ENCODE peak calls at places on chromosomes 12 and 14, in six cellular contexts. One of them, this sample, is unnamed.

GRCh38 chr14:54667764-54668163 is 100.8 kb downstream of the SAMD4A start:
- DNase-seq in stomach: no peak
- DNase-seq in neuronal stem cell: no peak
- DNase-seq in lung: no peak
- DNase-seq in fibroblast of mammary gland: no peak
- DNase-seq in cardiac fibroblast: no peak
- DNase-seq in this sample: no peak

GRCh38 chr14:28576523-28576922 is 190.1 kb upstream of the FOXG1 start:
- DNase-seq in neuronal stem cell: no peak
- DNase-seq in cardiac fibroblast: no peak
- DNase-seq in fibroblast of mammary gland: no peak
- DNase-seq in stomach: no peak
- DNase-seq in lung: no peak
- DNase-seq in this sample: no peak

GRCh38 chr12:22978962-22979361 is 354.0 kb downstream of the ETNK1 start:
- DNase-seq in fibroblast of mammary gland: peak; percentile 98
- DNase-seq in stomach: no peak
- DNase-seq in lung: no peak
- DNase-seq in cardiac fibroblast: peak; percentile 96
- DNase-seq in neuronal stem cell: no peak
- DNase-seq in this sample: peak; percentile 97

GRCh38 chr14:105060751-105061427 is 4.3 kb downstream of the GPR132 start:
- DNase-seq in lung: no peak
- DNase-seq in stomach: peak; percentile 38
- DNase-seq in cardiac fibroblast: no peak
- DNase-seq in neuronal stem cell: no peak
- DNase-seq in fibroblast of mammary gland: no peak
- DNase-seq in this sample: no peak

GRCh38 chr12:70543444-70543843 is 93.8 kb downstream of the PTPRB start:
- DNase-seq in stomach: no peak
- DNase-seq in fibroblast of mammary gland: peak; percentile 97
- DNase-seq in cardiac fibroblast: peak; percentile 98
- DNase-seq in lung: no peak
- DNase-seq in neuronal stem cell: no peak
- DNase-seq in this sample: peak; percentile 70

GRCh38 chr14:94538070-94538740 is 23.0 kb upstream of the SERPINA4 start:
- DNase-seq in fibroblast of mammary gland: no peak
- DNase-seq in stomach: no peak
- DNase-seq in neuronal stem cell: no peak
- DNase-seq in lung: no peak
- DNase-seq in cardiac fibroblast: no peak
- DNase-seq in this sample: no peak

GRCh38 chr14:22471545-22472121 is 117.4 kb downstream of the DAD1 start:
- DNase-seq in stomach: peak; percentile 69
- DNase-seq in fibroblast of mammary gland: peak; percentile 37
- DNase-seq in cardiac fibroblast: peak; percentile 36
- DNase-seq in neuronal stem cell: peak; percentile 32
- DNase-seq in lung: peak; percentile 51
- DNase-seq in this sample: peak; percentile 19

GRCh38 chr14:32224731-32225377 is 21.8 kb upstream of the RNU6-8 start:
- DNase-seq in lung: no peak
- DNase-seq in cardiac fibroblast: peak; percentile 59
- DNase-seq in fibroblast of mammary gland: peak; percentile 87
- DNase-seq in neuronal stem cell: no peak
- DNase-seq in stomach: no peak
- DNase-seq in this sample: peak; percentile 17

GRCh38 chr12:95805864-95806669 is 15.5 kb upstream of the NTN4 start:
- DNase-seq in cardiac fibroblast: peak; percentile 99
- DNase-seq in lung: no peak
- DNase-seq in neuronal stem cell: no peak
- DNase-seq in fibroblast of mammary gland: peak; percentile 100
- DNase-seq in stomach: no peak
- DNase-seq in this sample: peak; percentile 81

GRCh38 chr14:21408152-21408551 is 24.3 kb upstream of the SUPT16H start:
- DNase-seq in lung: no peak
- DNase-seq in neuronal stem cell: no peak
- DNase-seq in fibroblast of mammary gland: peak; percentile 82
- DNase-seq in stomach: no peak
- DNase-seq in cardiac fibroblast: peak; percentile 92
- DNase-seq in this sample: no peak

GRCh38 chr14:105925615-105926414 is 399.4 kb downstream of the TMEM121 start:
- DNase-seq in neuronal stem cell: no peak
- DNase-seq in fibroblast of mammary gland: no peak
- DNase-seq in lung: no peak
- DNase-seq in stomach: no peak
- DNase-seq in cardiac fibroblast: no peak
- DNase-seq in this sample: no peak

GRCh38 chr14:95265106-95266094 is 54.3 kb downstream of the CLMN start:
- DNase-seq in stomach: peak; percentile 63
- DNase-seq in cardiac fibroblast: peak; percentile 99
- DNase-seq in fibroblast of mammary gland: peak; percentile 99
- DNase-seq in lung: peak; percentile 68
- DNase-seq in neuronal stem cell: no peak
- DNase-seq in this sample: peak; percentile 79

GRCh38 chr12:11727133-11727664 is 77.7 kb downstream of the ETV6 start:
- DNase-seq in stomach: no peak
- DNase-seq in lung: no peak
- DNase-seq in cardiac fibroblast: no peak
- DNase-seq in fibroblast of mammary gland: no peak
- DNase-seq in neuronal stem cell: no peak
- DNase-seq in this sample: no peak

GRCh38 chr12:80837342-80837978 is 100.3 kb downstream of the LIN7A start:
- DNase-seq in neuronal stem cell: peak; percentile 51
- DNase-seq in lung: no peak
- DNase-seq in stomach: no peak
- DNase-seq in cardiac fibroblast: peak; percentile 83
- DNase-seq in fibroblast of mammary gland: peak; percentile 78
- DNase-seq in this sample: peak; percentile 31

GRCh38 chr12:109677323-109677722 is 36.3 kb upstream of the FAM222A start:
- DNase-seq in fibroblast of mammary gland: no peak
- DNase-seq in cardiac fibroblast: no peak
- DNase-seq in lung: no peak
- DNase-seq in neuronal stem cell: peak; percentile 92
- DNase-seq in stomach: no peak
- DNase-seq in this sample: no peak

GRCh38 chr12:65607271-65607880 is 216.9 kb upstream of the HMGA2 start:
- DNase-seq in cardiac fibroblast: no peak
- DNase-seq in neuronal stem cell: no peak
- DNase-seq in stomach: peak; percentile 60
- DNase-seq in fibroblast of mammary gland: peak; percentile 46
- DNase-seq in lung: no peak
- DNase-seq in this sample: no peak

GRCh38 chr14:35303149-35303548 is 11.0 kb downstream of the PSMA6 start:
- DNase-seq in neuronal stem cell: no peak
- DNase-seq in cardiac fibroblast: no peak
- DNase-seq in lung: no peak
- DNase-seq in stomach: no peak
- DNase-seq in fibroblast of mammary gland: no peak
- DNase-seq in this sample: no peak
- H3K4me3 ChIP-seq in neuronal stem cell: no peak overlapping the region
- H3K4me3 ChIP-seq in cardiac fibroblast: no peak overlapping the region
- H3K4me3 ChIP-seq in lung: no peak overlapping the region
- H3K4me3 ChIP-seq in stomach: no peak overlapping the region
- H3K4me3 ChIP-seq in fibroblast of mammary gland: no peak overlapping the region
- H3K4me3 ChIP-seq in this sample: no peak overlapping the region

DNA sequence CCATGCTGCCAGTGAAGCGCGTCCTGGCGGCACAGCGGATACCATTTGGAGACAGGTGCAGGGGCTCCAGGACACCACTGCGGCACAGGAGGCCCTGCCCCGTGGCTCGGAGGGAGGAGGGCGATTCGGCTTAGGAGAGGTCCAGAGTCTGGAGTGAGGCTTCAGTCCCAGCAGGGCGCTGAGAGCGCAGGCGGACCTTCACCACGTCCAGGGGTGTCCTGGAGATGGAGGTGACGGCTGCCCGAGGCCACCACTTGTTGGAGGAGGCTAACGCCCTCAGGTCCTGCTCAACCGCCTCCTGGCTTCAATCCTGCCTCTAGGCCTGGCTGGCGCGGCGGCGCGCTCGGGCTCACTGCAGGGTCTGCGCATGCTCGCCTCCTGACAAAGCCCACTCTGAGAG is 45.7 kb downstream of the EIF2S3B start:
- DNase-seq in stomach: no peak
- DNase-seq in neuronal stem cell: no peak
- DNase-seq in fibroblast of mammary gland: no peak
- DNase-seq in lung: no peak
- DNase-seq in cardiac fibroblast: no peak
- DNase-seq in this sample: no peak
- H3K4me3 ChIP-seq in stomach: no peak overlapping the region
- H3K4me3 ChIP-seq in neuronal stem cell: no peak overlapping the region
- H3K4me3 ChIP-seq in fibroblast of mammary gland: no peak overlapping the region
- H3K4me3 ChIP-seq in lung: no peak overlapping the region
- H3K4me3 ChIP-seq in cardiac fibroblast: no peak overlapping the region
- H3K4me3 ChIP-seq in this sample: no peak overlapping the region

DNA sequence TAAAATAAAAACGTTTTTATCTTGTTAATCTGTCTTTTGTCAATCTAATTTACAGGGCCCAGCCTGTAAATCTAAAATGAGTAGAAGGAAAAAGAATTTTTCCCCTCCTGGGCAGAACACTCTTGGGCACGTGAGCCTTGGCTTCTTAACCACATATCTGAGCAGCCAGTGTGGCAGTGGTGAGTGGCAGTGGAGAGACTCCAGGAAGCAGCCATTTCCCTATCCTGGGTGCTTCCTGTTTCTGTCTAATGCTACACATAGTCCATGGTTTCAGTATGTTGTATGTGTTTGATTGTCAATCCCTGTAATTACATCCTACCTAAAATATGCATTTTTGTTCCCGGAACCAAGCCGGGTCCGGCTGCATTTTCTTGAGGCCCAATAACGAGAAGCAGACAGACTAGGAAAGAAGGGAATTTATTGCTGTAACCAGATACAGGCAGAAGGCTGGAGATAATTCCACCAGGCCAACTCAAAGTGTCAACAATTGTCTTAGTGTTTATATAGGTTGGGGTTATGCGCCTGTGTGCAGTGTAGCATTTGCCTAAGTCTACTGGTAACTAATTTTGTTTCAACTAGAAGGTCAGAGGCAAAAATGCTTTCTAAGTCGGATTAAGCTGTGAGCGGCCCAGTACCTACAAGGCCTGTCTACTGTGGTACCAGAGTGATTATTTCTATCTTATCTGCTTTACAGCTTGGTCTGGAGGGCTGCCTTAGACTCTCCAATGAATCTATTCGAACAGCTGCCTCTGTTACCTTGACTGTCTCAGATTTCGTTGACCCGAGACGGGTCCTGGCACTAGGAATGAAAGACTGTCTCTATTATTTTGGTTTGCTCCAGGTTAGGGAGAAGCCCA is 82.4 kb upstream of the RESF1 start:
- DNase-seq in neuronal stem cell: no peak
- DNase-seq in cardiac fibroblast: no peak
- DNase-seq in lung: no peak
- DNase-seq in fibroblast of mammary gland: no peak
- DNase-seq in stomach: no peak
- DNase-seq in this sample: no peak
- H3K4me3 ChIP-seq in neuronal stem cell: no peak overlapping the region
- H3K4me3 ChIP-seq in cardiac fibroblast: no peak overlapping the region
- H3K4me3 ChIP-seq in lung: no peak overlapping the region
- H3K4me3 ChIP-seq in fibroblast of mammary gland: no peak overlapping the region
- H3K4me3 ChIP-seq in stomach: no peak overlapping the region
- H3K4me3 ChIP-seq in this sample: no peak overlapping the region

GRCh38 chr14:69726761-69727511 is 40.0 kb upstream of the SRSF5 start:
- DNase-seq in cardiac fibroblast: peak; percentile 82
- DNase-seq in lung: peak; percentile 85
- DNase-seq in fibroblast of mammary gland: peak; percentile 60
- DNase-seq in neuronal stem cell: peak; percentile 76
- DNase-seq in stomach: peak; percentile 84
- DNase-seq in this sample: peak; percentile 49
- H3K4me3 ChIP-seq in cardiac fibroblast: no peak overlapping the region
- H3K4me3 ChIP-seq in lung: no peak overlapping the region
- H3K4me3 ChIP-seq in fibroblast of mammary gland: peak overlapping the region; percentile 35
- H3K4me3 ChIP-seq in neuronal stem cell: no peak overlapping the region
- H3K4me3 ChIP-seq in stomach: peak overlapping the region; percentile 49
- H3K4me3 ChIP-seq in this sample: peak overlapping the region; percentile 30

GRCh38 chr12:51065530-51065929 is 17.4 kb downstream of the LETMD1 start:
- DNase-seq in stomach: no peak
- DNase-seq in cardiac fibroblast: no peak
- DNase-seq in lung: no peak
- DNase-seq in neuronal stem cell: no peak
- DNase-seq in fibroblast of mammary gland: no peak
- DNase-seq in this sample: no peak
- H3K4me3 ChIP-seq in stomach: no peak overlapping the region
- H3K4me3 ChIP-seq in cardiac fibroblast: no peak overlapping the region
- H3K4me3 ChIP-seq in lung: no peak overlapping the region
- H3K4me3 ChIP-seq in neuronal stem cell: no peak overlapping the region
- H3K4me3 ChIP-seq in fibroblast of mammary gland: no peak overlapping the region
- H3K4me3 ChIP-seq in this sample: no peak overlapping the region